ENCODE peak calls at places on chromosomes 16 and 17, in four cellular contexts. One of them, this sample, is unnamed.

GRCh38 chr16:87661561-87661960 is 59.3 kb downstream of the JPH3 start:
- DNase-seq in GM12878: no peak
- DNase-seq in HCT116: no peak
- DNase-seq in H1: peak; percentile 91
- DNase-seq in this sample: peak; percentile 74

GRCh38 chr17:37179893-37180292 is 195.9 kb upstream of the C17orf78 start:
- DNase-seq in GM12878: no peak
- DNase-seq in HCT116: peak; percentile 10
- DNase-seq in H1: no peak
- DNase-seq in this sample: no peak

GRCh38 chr16:67474551-67474950 is 6.4 kb downstream of the ATP6V0D1 start:
- DNase-seq in GM12878: no peak
- DNase-seq in HCT116: no peak
- DNase-seq in H1: no peak
- DNase-seq in this sample: no peak

GRCh38 chr16:82767808-82768207 is 141.0 kb downstream of the CDH13 start:
- DNase-seq in GM12878: no peak
- DNase-seq in HCT116: no peak
- DNase-seq in H1: no peak
- DNase-seq in this sample: no peak

GRCh38 chr16:22369221-22369811 is 5.1 kb downstream of the CDR2 start:
- DNase-seq in GM12878: no peak
- DNase-seq in HCT116: no peak
- DNase-seq in H1: no peak
- DNase-seq in this sample: no peak

GRCh38 chr17:21286771-21287702 is 2.5 kb downstream of the MAP2K3 start:
- DNase-seq in GM12878: no peak
- DNase-seq in HCT116: peak; percentile 12
- DNase-seq in H1: no peak
- DNase-seq in this sample: no peak

GRCh38 chr17:79214459-79214858 is 139.8 kb downstream of the ENGASE start:
- DNase-seq in GM12878: no peak
- DNase-seq in HCT116: no peak
- DNase-seq in H1: no peak
- DNase-seq in this sample: no peak

GRCh38 chr17:65966311-65966710 is 225.6 kb downstream of the CEP112 start:
- DNase-seq in GM12878: no peak
- DNase-seq in HCT116: no peak
- DNase-seq in H1: no peak
- DNase-seq in this sample: no peak

GRCh38 chr16:2963074-2963610 is 933 bp upstream of the KREMEN2 start:
- DNase-seq in GM12878: no peak
- DNase-seq in HCT116: no peak
- DNase-seq in H1: no peak
- DNase-seq in this sample: peak; percentile 90

GRCh38 chr17:32452281-32452680 is 8.0 kb downstream of the PSMD11 start:
- DNase-seq in GM12878: no peak
- DNase-seq in HCT116: no peak
- DNase-seq in H1: no peak
- DNase-seq in this sample: no peak

GRCh38 chr16:84080813-84081212 is 35.9 kb downstream of the MBTPS1 start:
- DNase-seq in GM12878: no peak
- DNase-seq in HCT116: no peak
- DNase-seq in H1: no peak
- DNase-seq in this sample: no peak

GRCh38 chr17:34613064-34614019 is 34.0 kb downstream of the TMEM132E start:
- DNase-seq in GM12878: no peak
- DNase-seq in HCT116: no peak
- DNase-seq in H1: peak; percentile 54
- DNase-seq in this sample: peak; percentile 50

GRCh38 chr16:78844682-78845081 is 745.2 kb downstream of the WWOX start:
- DNase-seq in GM12878: no peak
- DNase-seq in HCT116: no peak
- DNase-seq in H1: no peak
- DNase-seq in this sample: no peak

GRCh38 chr16:70610273-70611223 is 35.8 kb upstream of the IL34 start:
- DNase-seq in GM12878: no peak
- DNase-seq in HCT116: no peak
- DNase-seq in H1: no peak
- DNase-seq in this sample: no peak

GRCh38 chr16:72590179-72590937 is 418.4 kb upstream of the PMFBP1 start:
- DNase-seq in GM12878: peak; percentile 66
- DNase-seq in HCT116: no peak
- DNase-seq in H1: no peak
- DNase-seq in this sample: no peak

GRCh38 chr17:10121971-10122707 is 76.3 kb downstream of the GAS7 start:
- DNase-seq in GM12878: peak; percentile 19
- DNase-seq in HCT116: no peak
- DNase-seq in H1: no peak
- DNase-seq in this sample: no peak

GRCh38 chr17:76433693-76434092 is 19.3 kb downstream of the UBE2O start:
- DNase-seq in GM12878: no peak
- DNase-seq in HCT116: no peak
- DNase-seq in H1: no peak
- DNase-seq in this sample: no peak

GRCh38 chr16:10878644-10879498 is 1.9 kb downstream of the CIITA start:
- DNase-seq in GM12878: no peak
- DNase-seq in HCT116: no peak
- DNase-seq in H1: peak; percentile 56
- DNase-seq in this sample: no peak

GRCh38 chr16:5257462-5257861 is 159.9 kb upstream of the EEF2KMT start:
- DNase-seq in GM12878: no peak
- DNase-seq in HCT116: no peak
- DNase-seq in H1: no peak
- DNase-seq in this sample: no peak

GRCh38 chr16:81279375-81279774 is 35.4 kb upstream of the GAN start:
- DNase-seq in GM12878: no peak
- DNase-seq in HCT116: no peak
- DNase-seq in H1: no peak
- DNase-seq in this sample: no peak

GRCh38 chr16:89721644-89722391 is 481 bp downstream of the ZNF276 start:
- DNase-seq in GM12878: no peak
- DNase-seq in HCT116: no peak
- DNase-seq in H1: no peak
- DNase-seq in this sample: no peak

DNA sequence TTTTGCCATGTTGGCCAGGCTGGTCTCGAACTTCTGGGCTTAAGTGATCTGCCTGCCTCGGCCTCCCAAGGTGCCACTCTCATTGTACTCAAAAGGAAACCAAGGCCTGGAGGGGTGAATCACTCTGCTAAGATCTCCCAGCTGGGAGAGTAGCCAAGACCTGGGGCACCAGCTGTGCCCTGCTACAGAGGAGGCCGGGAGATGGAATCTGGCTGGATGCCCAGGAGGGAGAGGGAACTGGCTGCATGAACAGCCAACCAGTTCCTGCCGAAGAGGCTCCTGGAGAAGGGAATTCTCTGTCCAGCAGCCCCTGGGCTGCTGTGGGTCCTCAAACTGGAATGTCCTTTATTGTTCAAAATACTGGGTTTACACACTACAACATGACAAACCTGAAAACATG is 238.7 kb upstream of the CIBAR2 start:
- DNase-seq in GM12878: no peak
- DNase-seq in HCT116: peak; percentile 97
- DNase-seq in H1: no peak
- DNase-seq in this sample: no peak
- TF ChIP-seq ZNF274 in GM12878: no peak
- TF ChIP-seq ZNF274 in HCT116: no peak
- TF ChIP-seq ZNF274 in H1: no peak
- TF ChIP-seq ZNF274 in this sample: no peak

GRCh38 chr17:17913695-17914332 is 58.4 kb downstream of the TOM1L2 start:
- DNase-seq in GM12878: no peak
- DNase-seq in HCT116: peak; percentile 82
- DNase-seq in H1: no peak
- DNase-seq in this sample: peak; percentile 91
- TF ChIP-seq EGR1 in GM12878: no peak
- TF ChIP-seq EGR1 in HCT116: no peak
- TF ChIP-seq EGR1 in H1: no peak
- TF ChIP-seq EGR1 in this sample: no peak

GRCh38 chr17:61411944-61412859 is 12.6 kb downstream of the TBX2 start:
- DNase-seq in GM12878: peak; percentile 5
- DNase-seq in HCT116: peak; percentile 49
- DNase-seq in H1: peak; percentile 89
- DNase-seq in this sample: peak; percentile 84
- H3K9ac ChIP-seq in GM12878: peak overlapping the region; percentile 35
- H3K9ac ChIP-seq in HCT116: peak overlapping the region; percentile 75
- H3K9ac ChIP-seq in H1: no peak overlapping the region
- H3K9ac ChIP-seq in this sample: peak overlapping the region; percentile 70

GRCh38 chr16:50394215-50394802 is 25.5 kb upstream of the BRD7 start:
- DNase-seq in GM12878: no peak
- DNase-seq in HCT116: no peak
- DNase-seq in H1: peak; percentile 38
- DNase-seq in this sample: no peak

GRCh38 chr16:50393461-50394214 is 24.9 kb upstream of the BRD7 start:
- DNase-seq in GM12878: no peak
- DNase-seq in HCT116: no peak
- DNase-seq in H1: no peak
- DNase-seq in this sample: no peak

GRCh38 chr16:50388491-50388890 is 19.7 kb upstream of the BRD7 start:
- DNase-seq in GM12878: no peak
- DNase-seq in HCT116: no peak
- DNase-seq in H1: no peak
- DNase-seq in this sample: no peak

GRCh38 chr16:50389900-50390896 is 21.4 kb upstream of the BRD7 start:
- DNase-seq in GM12878: no peak
- DNase-seq in HCT116: no peak
- DNase-seq in H1: peak; percentile 44
- DNase-seq in this sample: no peak

GRCh38 chr16:50390914-50391700 is 22.3 kb upstream of the BRD7 start:
- DNase-seq in GM12878: no peak
- DNase-seq in HCT116: no peak
- DNase-seq in H1: peak; percentile 37
- DNase-seq in this sample: no peak
- TF ChIP-seq ZNF274 in GM12878: no peak
- TF ChIP-seq ZNF274 in HCT116: no peak
- TF ChIP-seq ZNF274 in H1: no peak
- TF ChIP-seq ZNF274 in this sample: no peak

GRCh38 chr16:66193543-66194229 is 172.8 kb upstream of the CDH5 start:
- DNase-seq in GM12878: no peak
- DNase-seq in HCT116: no peak
- DNase-seq in H1: peak; percentile 0
- DNase-seq in this sample: no peak

GRCh38 chr16:66188786-66189725 is 177.4 kb upstream of the CDH5 start:
- DNase-seq in GM12878: no peak
- DNase-seq in HCT116: no peak
- DNase-seq in H1: peak; percentile 30
- DNase-seq in this sample: no peak

GRCh38 chr16:66190411-66190810 is 176.1 kb upstream of the CDH5 start:
- DNase-seq in GM12878: no peak
- DNase-seq in HCT116: no peak
- DNase-seq in H1: no peak
- DNase-seq in this sample: no peak

GRCh38 chr16:66194866-66195265 is 171.6 kb upstream of the CDH5 start:
- DNase-seq in GM12878: no peak
- DNase-seq in HCT116: no peak
- DNase-seq in H1: no peak
- DNase-seq in this sample: no peak

GRCh38 chr16:66189951-66190350 is 176.5 kb upstream of the CDH5 start:
- DNase-seq in GM12878: no peak
- DNase-seq in HCT116: no peak
- DNase-seq in H1: no peak
- DNase-seq in this sample: no peak
- TF ChIP-seq EGR1 in GM12878: no peak
- TF ChIP-seq EGR1 in HCT116: no peak
- TF ChIP-seq EGR1 in H1: no peak
- TF ChIP-seq EGR1 in this sample: no peak

DNA sequence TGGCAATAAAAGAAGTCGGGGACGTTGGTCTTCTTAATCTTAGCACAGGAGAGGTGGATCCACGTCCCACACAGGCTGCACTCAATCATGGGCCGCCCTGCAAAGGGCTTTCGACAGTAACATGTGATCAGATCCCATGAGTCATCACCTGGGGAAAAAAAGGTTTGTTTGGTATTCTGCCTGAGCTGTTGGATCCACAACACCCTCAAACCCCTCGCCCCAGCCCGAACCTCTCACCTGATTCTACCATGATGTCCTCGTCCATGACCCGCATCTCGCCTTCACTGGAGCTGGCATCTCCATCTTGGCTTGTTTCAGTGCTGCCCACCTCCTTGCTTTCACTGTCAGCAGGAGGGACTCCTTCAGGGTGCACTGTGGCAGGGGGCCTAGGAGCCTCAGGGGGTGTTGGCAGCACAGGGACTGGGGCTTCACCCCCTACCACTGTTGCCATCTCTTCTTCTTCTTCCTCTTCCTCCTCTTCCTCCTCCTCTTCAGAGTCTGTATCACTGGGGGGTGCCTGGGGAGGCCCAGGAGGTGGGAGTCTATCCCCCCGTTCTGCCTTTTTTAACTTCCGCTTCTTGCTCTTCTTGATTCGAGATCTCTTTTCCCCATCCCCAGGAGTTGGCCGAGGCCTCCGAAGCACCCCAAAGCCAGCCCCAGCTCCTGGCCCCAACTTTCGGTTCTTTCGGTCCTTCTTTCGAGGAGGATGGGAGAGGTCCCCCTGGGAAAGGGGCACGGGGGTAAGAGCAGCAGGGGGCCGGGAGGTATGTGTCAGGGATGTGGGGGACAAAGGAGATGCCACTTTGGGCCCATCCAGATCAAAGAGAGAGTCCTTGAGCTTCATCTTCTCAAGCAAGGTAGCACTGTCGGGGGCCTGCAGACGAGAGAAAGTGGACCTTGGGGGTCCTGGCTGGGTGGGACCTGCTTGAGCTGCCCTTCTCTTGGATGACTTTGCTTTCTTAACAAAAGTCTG is 1.7 kb upstream of the DVL2 start:
- DNase-seq in GM12878: no peak
- DNase-seq in HCT116: no peak
- DNase-seq in H1: no peak
- DNase-seq in this sample: peak; percentile 13
- H3K9ac ChIP-seq in GM12878: no peak overlapping the region
- H3K9ac ChIP-seq in HCT116: no peak overlapping the region
- H3K9ac ChIP-seq in H1: no peak overlapping the region
- H3K9ac ChIP-seq in this sample: peak overlapping the region; percentile 31